ENCODE peak calls at places on chromosome 9, in six cellular contexts. U is prostate gland, V is fibroblast of villous mesenchyme, S is body of pancreas, L is epithelial cell of esophagus, Q is fibroblast of pulmonary artery. E is an unnamed sample.

GRCh38 chr9:100099722-100100042 is 639 bp downstream of the INVS start:
- DNase-seq in U (no peak), V (no peak), S (peak), L (no peak), Q (no peak), E (no peak)

GRCh38 chr9:123080444-123080843 is 47.0 kb downstream of the GPR21 start:
- DNase-seq in U (no peak), V (no peak), S (no peak), L (no peak), Q (no peak), E (no peak)

GRCh38 chr9:86948153-86948929 is 1.0 kb upstream of the GAS1 start:
- DNase-seq in U (peak), V (peak), S (peak), L (peak), Q (peak), E (no peak)

GRCh38 chr9:128733256-128733655 is 9.3 kb upstream of the ZDHHC12 start:
- DNase-seq in U (peak), V (peak), S (peak), L (peak), Q (peak), E (peak)

GRCh38 chr9:127166651-127167524 is 44.5 kb upstream of the ANGPTL2 start:
- DNase-seq in U (no peak), V (no peak), S (no peak), L (peak), Q (no peak), E (no peak)

GRCh38 chr9:134390537-134390936 is 64.3 kb downstream of the RXRA start:
- DNase-seq in U (no peak), V (no peak), S (no peak), L (no peak), Q (no peak), E (no peak)

GRCh38 chr9:78871452-78872331 is 574.8 kb downstream of the PSAT1 start:
- DNase-seq in U (no peak), V (peak), S (peak), L (peak), Q (peak), E (no peak)

GRCh38 chr9:18865542-18865941 is 167.5 kb downstream of the SAXO1 start:
- DNase-seq in U (no peak), V (no peak), S (no peak), L (no peak), Q (no peak), E (no peak)

GRCh38 chr9:90860382-90860781 is 58.8 kb downstream of the SYK start:
- DNase-seq in U (no peak), V (no peak), S (no peak), L (no peak), Q (no peak), E (no peak)

GRCh38 chr9:105187781-105188180 is 56.7 kb upstream of the SLC44A1 start:
- DNase-seq in U (no peak), V (peak), S (no peak), L (peak), Q (peak), E (no peak)

GRCh38 chr9:134883040-134883782 is 2.6 kb downstream of the FCN2 start:
- DNase-seq in U (no peak), V (no peak), S (no peak), L (no peak), Q (no peak), E (no peak)

GRCh38 chr9:899440-900184 is 58.1 kb downstream of the DMRT1 start:
- DNase-seq in U (peak), V (peak), S (peak), L (no peak), Q (no peak), E (peak)
- H3K4me3 ChIP-seq in U (no peak), V (no peak), S (no peak), L (no peak), Q (no peak), E (no peak)

DNA sequence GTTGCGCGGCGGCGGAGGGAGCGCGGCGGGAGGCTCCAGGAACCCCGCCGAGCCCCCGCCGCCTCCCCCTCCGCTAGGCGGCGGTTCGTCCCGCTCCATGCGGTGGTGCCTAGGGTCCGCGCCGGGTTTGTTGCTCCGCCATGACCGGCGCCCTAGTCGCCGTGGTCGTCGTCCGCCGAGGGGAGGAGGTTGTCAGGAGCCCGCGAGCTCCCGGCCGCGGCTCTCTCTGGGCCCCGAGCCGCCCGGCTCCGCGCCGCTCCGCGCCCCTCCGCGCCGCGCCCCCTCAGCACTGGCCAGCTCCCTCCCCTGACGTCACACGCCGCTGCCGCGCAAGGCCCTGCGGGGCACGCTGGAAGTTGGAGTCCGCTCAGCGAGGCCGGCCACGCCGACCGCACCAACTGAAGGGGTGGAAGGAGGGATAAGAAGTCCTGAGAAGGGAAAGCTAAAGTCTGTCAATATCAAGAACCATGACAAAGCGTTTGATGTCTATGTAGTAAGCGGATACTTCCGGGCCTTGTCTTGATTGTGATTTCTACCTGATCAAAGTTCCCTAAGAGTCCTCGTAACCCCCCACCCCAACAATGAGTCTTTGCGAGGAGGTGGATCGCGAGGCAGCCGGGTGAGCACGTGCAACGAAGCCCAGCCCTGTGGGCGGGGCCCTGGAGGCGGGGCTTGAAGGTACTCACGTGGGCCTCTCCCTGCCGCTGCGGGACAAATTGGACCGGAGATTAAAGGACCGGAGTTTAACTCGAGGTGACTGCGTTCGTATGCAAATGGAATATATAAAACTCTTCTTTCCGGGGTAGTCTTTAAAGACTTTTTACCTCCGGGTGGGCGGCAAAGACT is at the start of gene NR6A1:
- DNase-seq in U (peak), V (peak), S (peak), L (peak), Q (peak), E (peak)
- TF ChIP-seq CTCF in U (peak), V (no peak), S (peak), L (no peak), Q (no peak), E (peak)

GRCh38 chr9:4663956-4664355 is 1.9 kb downstream of the PLPP6 start:
- DNase-seq in U (no peak), V (no peak), S (no peak), L (no peak), Q (no peak), E (no peak)
- H3K4me3 ChIP-seq in U (peak), V (no peak), S (no peak), L (peak), Q (no peak), E (peak)

GRCh38 chr9:21815643-21816042 is 13.2 kb downstream of the MTAP start:
- DNase-seq in U (no peak), V (no peak), S (no peak), L (no peak), Q (no peak), E (no peak)

GRCh38 chr9:21811914-21812313 is 9.5 kb downstream of the MTAP start:
- DNase-seq in U (no peak), V (no peak), S (no peak), L (no peak), Q (no peak), E (no peak)

GRCh38 chr9:21812945-21813568 is 10.6 kb downstream of the MTAP start:
- DNase-seq in U (peak), V (peak), S (peak), L (peak), Q (peak), E (no peak)

GRCh38 chr9:21812415-21812814 is 10.0 kb downstream of the MTAP start:
- DNase-seq in U (no peak), V (no peak), S (no peak), L (peak), Q (peak), E (no peak)

DNA sequence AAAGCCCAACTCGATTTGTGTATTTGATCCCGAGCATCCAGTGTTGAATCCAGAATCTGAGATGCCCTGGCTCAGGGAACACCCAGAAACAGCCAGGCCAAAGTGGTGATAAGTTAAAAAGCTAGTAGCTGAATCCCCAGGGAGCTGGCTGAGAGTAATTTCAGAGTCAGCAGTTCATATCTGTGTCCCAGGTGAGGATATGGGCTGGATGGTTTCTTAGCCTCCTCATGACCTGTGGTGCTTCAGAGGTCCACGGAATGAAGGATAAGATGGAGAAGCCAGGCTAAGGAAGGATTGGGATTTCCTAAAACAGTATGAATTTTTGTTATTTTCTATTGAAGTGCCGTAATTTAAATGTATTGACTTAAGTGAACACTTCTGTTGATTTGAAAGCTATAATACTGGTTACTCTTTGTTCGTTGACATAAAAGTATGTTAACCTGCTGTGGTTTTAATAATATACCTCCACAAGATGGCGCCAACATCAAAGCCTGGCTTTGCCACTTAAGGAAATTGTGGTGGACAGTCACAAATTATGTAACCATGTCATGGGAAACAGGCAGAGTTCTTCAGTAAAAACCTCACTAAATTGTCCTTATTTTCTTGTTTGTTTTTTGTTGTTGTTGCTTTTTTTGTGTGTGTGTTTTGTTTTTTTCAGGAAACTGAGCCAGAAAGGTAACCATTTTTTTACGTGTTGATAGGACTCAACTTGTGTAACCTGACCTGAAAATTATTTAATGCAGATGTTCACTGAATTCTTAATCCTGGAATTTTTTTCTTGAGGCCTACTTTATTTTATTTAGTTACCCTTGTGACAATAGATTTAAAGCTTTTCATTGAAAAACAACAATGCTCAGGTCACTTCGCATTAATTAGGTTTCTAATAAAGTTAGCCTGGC is 11.4 kb downstream of the MTAP start:
- DNase-seq in U (peak), V (peak), S (peak), L (peak), Q (peak), E (peak)
- TF ChIP-seq CTCF in U (peak), V (peak), S (peak), L (peak), Q (peak), E (peak)

GRCh38 chr9:69181908-69182353 is 7.9 kb downstream of the TJP2 start:
- DNase-seq in U (no peak), V (peak), S (peak), L (no peak), Q (no peak), E (no peak)

GRCh38 chr9:69178583-69179011 is 4.5 kb downstream of the TJP2 start:
- DNase-seq in U (no peak), V (peak), S (no peak), L (peak), Q (no peak), E (no peak)

GRCh38 chr9:69180670-69181069 is 6.6 kb downstream of the TJP2 start:
- DNase-seq in U (peak), V (peak), S (peak), L (peak), Q (peak), E (no peak)

GRCh38 chr9:69179037-69179436 is 5.0 kb downstream of the TJP2 start:
- DNase-seq in U (no peak), V (no peak), S (no peak), L (no peak), Q (no peak), E (no peak)

DNA sequence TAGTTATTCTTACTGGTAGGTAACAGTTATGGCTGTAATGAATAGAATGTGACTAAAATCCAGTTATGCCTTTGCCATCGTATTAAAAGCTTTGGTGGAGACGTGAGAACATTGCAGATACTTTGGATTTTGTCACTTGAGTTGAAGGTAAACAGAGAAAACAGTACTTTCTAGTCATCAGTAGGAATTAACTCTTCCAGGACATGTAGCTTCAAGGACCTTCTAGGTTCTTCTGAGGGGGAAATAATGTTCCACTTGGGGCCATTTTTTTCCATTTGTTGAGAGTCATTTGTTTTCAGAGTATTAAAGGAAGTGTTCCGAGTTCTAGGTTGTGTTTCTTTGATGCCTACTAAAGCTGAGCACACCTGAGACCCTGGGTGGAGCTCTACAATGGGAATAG is 6.1 kb downstream of the TJP2 start:
- DNase-seq in U (no peak), V (no peak), S (no peak), L (no peak), Q (no peak), E (no peak)
- H3K4me3 ChIP-seq in U (no peak), V (no peak), S (no peak), L (no peak), Q (peak), E (no peak)

DNA sequence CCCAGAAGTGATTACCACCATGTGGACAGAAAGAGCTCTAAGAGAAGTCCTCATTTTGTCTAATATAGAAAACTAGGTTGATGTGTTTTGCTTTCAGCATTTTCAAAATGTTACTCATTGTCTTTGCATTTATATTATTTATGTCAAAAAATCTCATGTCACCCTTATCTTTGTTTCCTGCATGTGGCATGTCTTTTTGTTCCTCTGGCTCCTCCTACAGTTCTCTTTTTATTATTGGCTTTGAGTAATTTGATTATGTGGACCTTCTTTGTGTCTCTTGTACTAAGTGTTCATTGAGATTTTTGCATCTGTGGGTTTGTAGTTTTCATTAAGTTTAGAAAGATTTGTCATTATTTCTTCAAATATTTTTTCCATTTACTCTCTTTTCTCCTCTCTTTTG is 58.8 kb downstream of the GNG10 start:
- DNase-seq in U (no peak), V (no peak), S (no peak), L (no peak), Q (peak), E (no peak)
- TF ChIP-seq CTCF in U (no peak), V (peak), S (no peak), L (no peak), Q (peak), E (peak)

DNA sequence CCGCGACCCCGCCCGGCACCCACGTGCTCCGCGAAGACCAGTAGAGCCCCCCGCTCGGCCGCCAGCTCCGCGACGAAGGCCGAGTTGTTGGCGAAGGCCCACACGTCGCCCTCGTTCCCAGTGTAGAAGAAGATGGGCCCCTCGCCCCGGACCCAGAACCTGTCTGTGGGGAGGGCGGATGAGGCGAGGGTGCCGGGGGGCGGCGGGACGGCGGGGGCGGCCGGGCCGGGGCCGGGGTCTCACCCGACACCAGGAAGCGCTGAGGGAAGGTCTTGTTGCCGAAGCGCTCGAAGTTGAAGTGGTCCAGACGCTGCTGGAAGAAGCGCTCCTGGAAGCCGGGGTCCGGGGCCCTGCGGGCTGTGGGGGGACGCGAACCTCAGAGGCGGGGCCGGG is 317 bp downstream of the DPP7 start:
- DNase-seq in U (no peak), V (no peak), S (no peak), L (no peak), Q (no peak), E (no peak)
- H3K4me3 ChIP-seq in U (peak), V (peak), S (peak), L (peak), Q (peak), E (peak)

E was measured in LNCaP clone FGC.